ENCODE peak calls at places on chromosomes 2 and 18, in seven cellular contexts. J is pancreas, W is bronchial epithelial cell, D is cardiac fibroblast, H is heart left ventricle, E is psoas muscle, P is uterus. C is an unnamed sample.

GRCh38 chr2:84959045-84959493 is 11.9 kb upstream of the KCMF1 start:
- DNase-seq in J (peak), W (peak), D (peak), H (no peak), E (no peak), P (no peak), C (peak)

GRCh38 chr18:12516049-12516677 is 108.4 kb downstream of the PRELID3A start:
- DNase-seq in J (no peak), W (no peak), D (peak), H (no peak), E (no peak), P (no peak), C (no peak)

GRCh38 chr2:152406119-152406835 is 71.3 kb downstream of the FMNL2 start:
- DNase-seq in J (no peak), W (no peak), D (no peak), H (no peak), E (no peak), P (no peak), C (no peak)

GRCh38 chr2:20599861-20600461 is 50.9 kb downstream of the HS1BP3 start:
- DNase-seq in J (peak), W (no peak), D (no peak), H (no peak), E (no peak), P (peak), C (no peak)

GRCh38 chr2:80896576-80896975 is 592.0 kb upstream of the LRRTM1 start:
- DNase-seq in J (no peak), W (no peak), D (no peak), H (no peak), E (no peak), P (no peak), C (no peak)

GRCh38 chr2:145931836-145932352 is 1412.0 kb upstream of the ZEB2 start:
- DNase-seq in J (no peak), W (no peak), D (no peak), H (no peak), E (no peak), P (no peak), C (no peak)

GRCh38 chr2:216590780-216591179 is 42.4 kb upstream of the IGFBP2 start:
- DNase-seq in J (no peak), W (no peak), D (peak), H (peak), E (no peak), P (peak), C (no peak)

GRCh38 chr2:70984576-70985282 is 6.3 kb downstream of the ANKRD53 start:
- DNase-seq in J (peak), W (peak), D (peak), H (peak), E (peak), P (peak), C (peak)

GRCh38 chr2:220687231-220687843 is 884.8 kb downstream of the EPHA4 start:
- DNase-seq in J (peak), W (peak), D (peak), H (peak), E (peak), P (peak), C (peak)

GRCh38 chr2:121688820-121689219 is 39.6 kb upstream of the CLASP1 start:
- DNase-seq in J (no peak), W (no peak), D (no peak), H (no peak), E (no peak), P (no peak), C (no peak)

GRCh38 chr18:75473316-75473715 is 45.8 kb upstream of the SMIM21 start:
- DNase-seq in J (no peak), W (no peak), D (no peak), H (no peak), E (no peak), P (no peak), C (no peak)

GRCh38 chr2:229170171-229170570 is 100.9 kb downstream of the PID1 start:
- DNase-seq in J (no peak), W (no peak), D (peak), H (no peak), E (no peak), P (no peak), C (no peak)

GRCh38 chr2:60948161-60948560 is 66.8 kb downstream of the REL start:
- DNase-seq in J (no peak), W (no peak), D (no peak), H (no peak), E (no peak), P (no peak), C (no peak)

GRCh38 chr2:88180594-88181240 is 10.6 kb downstream of the THNSL2 start:
- DNase-seq in J (no peak), W (peak), D (no peak), H (no peak), E (no peak), P (no peak), C (peak)

GRCh38 chr2:40282428-40282827 is 169.5 kb downstream of the SLC8A1 start:
- DNase-seq in J (no peak), W (no peak), D (peak), H (no peak), E (no peak), P (no peak), C (no peak)

GRCh38 chr2:112958428-112959108 is 19.2 kb upstream of the IL36G start:
- DNase-seq in J (no peak), W (peak), D (peak), H (no peak), E (no peak), P (no peak), C (peak)

GRCh38 chr2:152336854-152337510 is 2.0 kb downstream of the FMNL2 start:
- DNase-seq in J (no peak), W (peak), D (peak), H (no peak), E (peak), P (peak), C (peak)

GRCh38 chr2:2872713-2873449 is 504.7 kb downstream of the EIPR1 start:
- DNase-seq in J (no peak), W (no peak), D (no peak), H (no peak), E (no peak), P (no peak), C (no peak)

GRCh38 chr2:95333888-95334338 is 36.8 kb downstream of the KCNIP3 start:
- DNase-seq in J (no peak), W (peak), D (peak), H (no peak), E (peak), P (peak), C (peak)

GRCh38 chr2:238821944-238822670 is 25.8 kb upstream of the TWIST2 start:
- DNase-seq in J (no peak), W (no peak), D (no peak), H (no peak), E (no peak), P (no peak), C (no peak)

GRCh38 chr2:28408764-28409599 is 16.3 kb downstream of the FOSL2 start:
- DNase-seq in J (peak), W (peak), D (peak), H (no peak), E (peak), P (no peak), C (peak)

GRCh38 chr2:156522824-156523440 is 86.8 kb downstream of the GPD2 start:
- DNase-seq in J (no peak), W (no peak), D (no peak), H (no peak), E (no peak), P (no peak), C (no peak)
- TF ChIP-seq CTCF in J (no peak), W (no peak), D (no peak), H (no peak), E (no peak), P (no peak), C (no peak)

GRCh38 chr2:37342636-37343211 is 1.7 kb upstream of the QPCT start:
- DNase-seq in J (no peak), W (no peak), D (peak), H (peak), E (no peak), P (no peak), C (no peak)
- TF ChIP-seq CTCF in J (no peak), W (no peak), D (no peak), H (no peak), E (no peak), P (no peak), C (no peak)

DNA sequence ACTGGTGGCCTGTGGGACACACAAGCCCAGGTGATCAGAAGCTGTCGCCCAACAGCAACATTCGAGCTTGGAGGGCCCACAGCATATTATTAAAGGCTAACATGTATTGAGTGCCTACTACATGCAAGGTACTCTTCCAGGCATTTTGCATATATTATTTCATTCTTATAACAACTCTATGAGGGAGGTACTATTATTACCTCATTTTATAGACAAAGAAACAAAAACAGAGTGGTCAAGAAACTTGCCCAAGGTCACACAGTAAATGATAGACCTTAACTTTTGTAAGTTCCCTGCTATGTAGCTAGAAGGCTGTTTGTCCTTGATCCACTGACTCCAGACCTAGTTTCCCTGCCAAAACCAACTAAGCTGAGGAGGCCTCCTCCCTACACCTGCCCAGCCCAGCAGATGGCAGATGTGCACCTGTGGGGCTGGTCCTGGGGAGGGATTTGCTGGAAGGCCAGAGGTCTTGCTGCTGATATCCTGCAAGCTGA is 35.7 kb downstream of the KANSL3 start:
- DNase-seq in J (peak), W (no peak), D (no peak), H (no peak), E (no peak), P (no peak), C (no peak)
- TF ChIP-seq CTCF in J (peak), W (peak), D (no peak), H (no peak), E (no peak), P (no peak), C (no peak)

GRCh38 chr2:117536139-117536538 is 278.4 kb upstream of the DDX18 start:
- DNase-seq in J (no peak), W (no peak), D (no peak), H (no peak), E (no peak), P (no peak), C (peak)

DNA sequence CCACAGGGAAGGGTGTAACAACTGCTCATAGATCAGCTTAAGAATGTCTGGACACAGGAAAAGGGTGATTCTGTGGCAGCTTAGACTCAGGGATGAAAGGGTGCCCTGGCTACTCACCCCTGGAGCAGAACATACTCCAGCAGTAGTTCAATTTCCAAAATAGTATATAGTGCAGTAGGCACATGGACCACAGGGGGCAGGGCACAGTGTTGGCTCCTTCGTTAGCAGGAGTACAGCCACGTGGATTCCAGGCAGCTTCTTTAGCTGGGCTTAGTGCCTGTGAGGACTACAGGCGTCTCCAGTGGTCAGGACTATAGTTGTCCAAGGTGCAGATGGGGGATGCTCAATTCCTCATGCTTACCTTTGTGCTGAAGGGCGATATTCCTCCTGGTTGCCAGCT is 277.5 kb upstream of the DDX18 start:
- DNase-seq in J (no peak), W (no peak), D (no peak), H (no peak), E (no peak), P (no peak), C (no peak)
- TF ChIP-seq CTCF in J (no peak), W (no peak), D (no peak), H (no peak), E (no peak), P (no peak), C (no peak)

DNA sequence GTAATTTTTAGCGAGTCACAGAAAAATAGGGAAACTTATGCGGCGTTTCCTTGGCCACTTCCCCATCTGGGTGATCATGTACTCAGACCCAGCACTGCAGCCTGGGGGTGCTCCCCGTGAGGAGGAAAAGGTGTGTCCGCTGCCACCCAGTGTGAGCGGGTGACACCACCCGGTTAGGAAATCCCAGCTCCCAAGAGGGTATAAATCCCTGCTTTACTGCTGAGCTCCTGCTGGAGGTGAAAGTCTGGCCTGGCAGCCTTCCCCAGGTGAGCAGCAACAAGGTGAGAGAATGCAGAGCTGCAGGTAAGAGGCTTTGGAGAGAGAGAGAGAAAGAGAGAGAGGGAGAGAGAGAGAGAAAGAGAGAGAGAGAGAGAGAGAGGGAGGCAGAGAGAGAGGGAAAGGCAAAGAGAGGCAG is at the start of gene IL1R2:
- DNase-seq in J (no peak), W (no peak), D (no peak), H (peak), E (no peak), P (no peak), C (peak)
- TF ChIP-seq CTCF in J (no peak), W (no peak), D (no peak), H (no peak), E (no peak), P (no peak), C (no peak)

GRCh38 chr18:44901283-44901682 is 220.6 kb downstream of the SETBP1 start:
- DNase-seq in J (no peak), W (no peak), D (peak), H (no peak), E (no peak), P (no peak), C (peak)
- TF ChIP-seq CTCF in J (no peak), W (peak), D (peak), H (peak), E (peak), P (no peak), C (peak)

GRCh38 chr2:7089284-7089683 is 172.1 kb downstream of the RNF144A start:
- DNase-seq in J (no peak), W (no peak), D (no peak), H (no peak), E (no peak), P (no peak), C (no peak)

GRCh38 chr2:7084601-7085000 is 167.4 kb downstream of the RNF144A start:
- DNase-seq in J (no peak), W (no peak), D (peak), H (no peak), E (no peak), P (no peak), C (no peak)

GRCh38 chr2:7083580-7084509 is 166.6 kb downstream of the RNF144A start:
- DNase-seq in J (no peak), W (peak), D (peak), H (no peak), E (no peak), P (no peak), C (peak)
- TF ChIP-seq CTCF in J (no peak), W (peak), D (peak), H (peak), E (peak), P (no peak), C (peak)

DNA sequence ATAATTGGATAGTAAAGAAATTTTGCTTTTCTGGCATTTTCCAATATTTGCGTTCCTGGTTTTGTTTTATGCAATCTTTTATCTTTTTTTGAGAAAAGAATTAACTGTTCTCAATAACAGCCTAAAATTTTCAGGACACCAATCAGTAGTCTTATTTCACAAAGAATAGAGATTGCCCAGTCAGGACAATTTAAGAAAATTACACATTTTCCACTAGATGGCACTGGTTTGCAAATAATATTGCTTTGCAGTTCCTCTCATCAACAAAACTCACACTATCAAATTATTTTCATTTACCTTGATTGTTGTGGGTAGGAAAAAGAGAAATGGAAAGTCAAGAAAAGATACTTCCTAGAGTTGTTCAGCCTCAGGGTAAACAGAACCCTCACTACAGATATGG is 2.4 kb upstream of the RBM45 start:
- DNase-seq in J (no peak), W (peak), D (peak), H (no peak), E (no peak), P (no peak), C (peak)
- TF ChIP-seq CTCF in J (peak), W (peak), D (peak), H (peak), E (peak), P (peak), C (peak)

C was measured in MCF 10A.